ENCODE peak calls at places on chromosomes 2 and 18, in seven cellular contexts. Z is A549, K is HCT116, H is HepG2, F is GM12878, L is K562, N is endothelial cell of umbilical vein. V is an unnamed sample.

GRCh38 chr2:96493072-96493471 is 12.1 kb downstream of the NEURL3 start:
- DNase-seq in K (peak; percentile 82), H (no peak), F (no peak), N (no peak), Z (peak; percentile 42), L (no peak), V (no peak)

GRCh38 chr18:1483386-1483785 is 578.7 kb downstream of the ADCYAP1 start:
- DNase-seq in F (no peak), H (no peak), Z (no peak), K (no peak), L (no peak), N (no peak), V (no peak)

GRCh38 chr18:78178812-78179211 is 800.8 kb upstream of the SALL3 start:
- DNase-seq in F (no peak), L (no peak), N (no peak), Z (no peak), H (no peak), K (no peak), V (no peak)

GRCh38 chr2:202311823-202312388 is 46.3 kb downstream of the NOP58 start:
- DNase-seq in L (no peak), N (no peak), F (no peak), Z (no peak), H (no peak), K (no peak), V (no peak)

GRCh38 chr18:28071199-28071598 is 105.7 kb downstream of the CDH2 start:
- DNase-seq in K (no peak), L (no peak), N (peak; percentile 27), Z (no peak), H (no peak), F (no peak), V (no peak)

GRCh38 chr2:26542194-26542455 is 64.2 kb upstream of the OTOF start:
- DNase-seq in L (no peak), Z (no peak), K (no peak), F (no peak), H (no peak), N (no peak), V (no peak)

GRCh38 chr18:79197531-79197930 is 128.3 kb downstream of the ATP9B start:
- DNase-seq in F (no peak), Z (no peak), H (no peak), N (no peak), K (no peak), L (no peak), V (no peak)

GRCh38 chr2:23504591-23504990 is 119.6 kb downstream of the KLHL29 start:
- DNase-seq in K (no peak), L (no peak), F (no peak), H (no peak), N (no peak), Z (no peak), V (no peak)

GRCh38 chr2:28956415-28956826 is 24.7 kb upstream of the TOGARAM2 start:
- DNase-seq in Z (no peak), K (peak; percentile 18), F (no peak), N (no peak), H (peak; percentile 62), L (peak; percentile 76), V (peak; percentile 51)

GRCh38 chr2:46369783-46370182 is 72.6 kb downstream of the EPAS1 start:
- DNase-seq in K (no peak), H (no peak), F (no peak), Z (no peak), L (no peak), N (no peak), V (peak; percentile 26)

GRCh38 chr2:86807462-86808275 is 17.0 kb upstream of the CD8A start:
- DNase-seq in K (peak; percentile 75), F (no peak), H (peak; percentile 56), N (peak; percentile 29), Z (peak; percentile 90), L (no peak), V (peak; percentile 51)

GRCh38 chr2:123762221-123762620 is 262.9 kb upstream of the CNTNAP5 start:
- DNase-seq in N (no peak), K (no peak), L (no peak), Z (no peak), H (no peak), F (no peak), V (no peak)

GRCh38 chr2:136211671-136212070 is 93.7 kb upstream of the CXCR4 start:
- DNase-seq in F (no peak), K (no peak), Z (no peak), H (no peak), N (no peak), L (no peak), V (peak; percentile 32)

GRCh38 chr2:1731512-1731962 is 12.8 kb downstream of the PXDN start:
- DNase-seq in L (no peak), K (no peak), F (no peak), Z (no peak), H (no peak), N (no peak), V (no peak)

GRCh38 chr2:84297155-84297554 is 161.9 kb downstream of the SUCLG1 start:
- DNase-seq in K (peak; percentile 75), H (peak; percentile 88), F (no peak), L (no peak), N (no peak), Z (peak; percentile 39), V (no peak)

GRCh38 chr2:226873051-226873620 is 37.3 kb downstream of the RHBDD1 start:
- DNase-seq in F (no peak), L (no peak), K (no peak), Z (no peak), N (no peak), H (no peak), V (peak; percentile 90)

DNA sequence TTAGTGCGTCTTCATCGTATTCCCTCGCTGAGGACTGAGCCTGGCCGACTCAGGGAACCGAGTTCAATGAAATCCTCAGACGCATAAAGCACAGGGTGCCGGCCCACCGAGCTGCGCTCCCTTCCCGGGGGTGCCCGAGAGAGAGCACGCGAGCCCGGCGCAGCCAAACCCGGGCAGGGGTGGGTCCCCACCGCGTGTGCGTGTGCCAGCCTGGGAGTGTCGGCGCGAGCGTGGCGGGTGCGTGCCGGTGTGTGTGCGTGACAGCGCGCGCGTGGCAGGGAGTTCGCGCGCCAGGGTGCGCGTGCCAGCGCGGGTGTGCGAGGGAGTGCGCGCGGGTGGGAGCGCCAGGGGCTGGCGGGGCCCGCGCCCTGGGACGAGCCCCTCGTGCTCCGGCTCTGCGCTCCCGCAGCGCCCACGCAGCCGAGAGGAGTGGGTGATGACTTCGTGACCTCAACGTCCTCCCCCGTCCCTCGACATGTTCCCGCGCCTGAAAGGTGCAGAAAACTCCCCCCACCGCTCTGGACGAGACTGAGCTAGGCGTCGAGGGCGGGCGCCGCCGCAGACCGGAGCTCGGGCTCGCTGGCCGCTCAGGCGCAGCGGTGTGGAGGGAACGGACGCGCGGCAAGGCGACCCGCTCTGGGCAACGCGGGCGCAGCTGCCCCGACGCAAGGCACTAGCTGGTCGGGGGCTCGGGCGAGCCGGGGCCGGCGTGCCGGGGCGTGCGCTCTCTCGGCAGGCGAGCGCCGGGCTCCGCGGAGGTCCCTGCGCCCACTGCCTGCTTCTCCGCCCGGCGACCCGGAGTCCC is 583.0 kb downstream of the ZEB2 start:
- DNase-seq in H (no peak), K (no peak), Z (peak; percentile 18), F (no peak), L (no peak), N (peak; percentile 48), V (peak; percentile 71)
- TF ChIP-seq MAX in H (no peak), K (no peak), Z (peak; percentile 54), F (peak; percentile 13), L (no peak), N (no peak), V (no peak)

DNA sequence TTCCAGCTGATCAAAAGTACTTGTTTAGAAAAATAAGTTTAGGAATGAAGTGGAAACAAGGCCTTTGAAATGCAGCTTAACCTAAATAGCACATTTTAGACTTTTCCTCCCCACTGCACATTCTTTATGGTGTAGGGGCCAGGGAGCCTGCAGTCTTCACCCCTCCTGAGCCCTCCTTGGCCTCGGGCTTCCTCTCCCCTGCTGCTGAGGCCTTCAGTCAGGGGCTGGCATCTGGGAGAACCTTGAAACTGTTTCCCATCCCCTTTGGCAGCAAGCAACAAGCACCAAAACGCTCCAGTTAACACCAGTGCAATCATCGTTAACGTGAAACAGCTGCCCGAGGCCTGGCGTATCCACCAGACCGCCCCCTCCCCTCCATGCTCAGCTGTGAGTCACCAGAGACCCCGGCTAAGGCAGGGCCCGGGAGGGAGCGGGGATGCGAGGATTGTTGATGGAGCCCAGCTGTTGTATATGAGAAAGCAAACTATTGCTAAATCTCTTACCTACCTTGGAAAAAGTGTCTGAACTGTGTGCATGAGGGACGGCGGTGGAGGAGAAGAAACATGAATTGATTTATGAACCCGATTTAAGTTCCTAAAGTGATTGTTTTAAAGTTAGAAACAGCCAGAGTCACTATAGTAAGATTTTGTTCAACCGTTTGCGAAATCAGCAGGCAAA is 5.3 kb downstream of the ZFP36L2 start:
- DNase-seq in H (no peak), L (peak; percentile 31), Z (no peak), F (no peak), K (no peak), N (peak; percentile 80), V (peak; percentile 92)
- TF ChIP-seq POLR2A in H (no peak), L (no peak), Z (no peak), F (no peak), K (no peak), N (no peak), V (peak; percentile 49)

DNA sequence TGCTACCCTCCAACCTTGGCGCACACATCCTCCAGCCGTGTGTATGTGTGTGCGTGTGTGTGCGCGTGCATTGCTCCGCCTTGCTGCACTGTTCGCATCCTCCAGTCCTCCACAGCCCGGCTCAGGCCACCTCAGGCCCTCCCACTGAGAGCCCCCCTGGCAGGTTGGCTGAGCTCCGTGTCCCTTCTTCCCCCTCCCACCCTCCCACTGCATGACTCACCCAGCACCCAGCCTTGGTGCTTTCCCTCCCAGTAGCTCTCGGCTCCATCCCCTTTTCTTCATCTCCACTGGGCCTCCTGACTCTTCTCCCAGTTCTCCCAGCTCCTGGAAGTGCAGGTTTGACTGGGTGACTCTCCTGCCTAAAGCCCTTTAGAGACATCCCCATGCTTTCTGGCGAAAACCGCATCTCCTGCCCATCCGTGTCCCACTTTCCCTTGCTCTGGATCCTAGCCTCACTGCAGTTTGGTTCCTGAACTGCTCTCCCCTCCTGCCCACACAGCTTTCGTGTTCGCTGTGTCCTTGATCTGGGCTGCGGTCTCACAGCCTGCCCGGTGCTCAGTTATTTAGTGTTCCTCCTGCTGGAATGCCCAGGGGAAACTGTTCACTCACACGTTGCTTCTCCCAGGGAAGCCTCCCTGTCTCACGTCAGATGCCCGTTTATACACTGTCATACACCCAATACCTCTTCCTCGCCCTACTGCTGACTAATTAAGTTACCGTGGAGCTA is 4.9 kb downstream of the TMEM177 start:
- DNase-seq in Z (no peak), H (no peak), N (no peak), K (no peak), F (no peak), L (peak; percentile 32), V (no peak)
- H3K4me3 ChIP-seq in Z (no peak overlapping the region), H (no peak overlapping the region), N (no peak overlapping the region), K (no peak overlapping the region), F (no peak overlapping the region), L (no peak overlapping the region), V (no peak overlapping the region)

GRCh38 chr2:237685408-237685807 is 58.0 kb downstream of the LRRFIP1 start:
- DNase-seq in N (no peak), L (peak; percentile 22), Z (peak; percentile 66), H (peak; percentile 66), F (no peak), K (no peak), V (no peak)

GRCh38 chr2:237689569-237690131 is 62.3 kb downstream of the LRRFIP1 start:
- DNase-seq in L (no peak), K (no peak), Z (no peak), H (no peak), F (no peak), N (no peak), V (no peak)

GRCh38 chr2:237688081-237688480 is 60.7 kb downstream of the LRRFIP1 start:
- DNase-seq in F (no peak), L (no peak), N (no peak), K (no peak), H (no peak), Z (no peak), V (no peak)

GRCh38 chr2:237686659-237687136 is 59.3 kb downstream of the LRRFIP1 start:
- DNase-seq in H (peak; percentile 35), F (no peak), K (no peak), N (peak; percentile 82), L (no peak), Z (peak; percentile 44), V (peak; percentile 41)

GRCh38 chr2:237687666-237688065 is 60.3 kb downstream of the LRRFIP1 start:
- DNase-seq in L (no peak), Z (peak; percentile 83), F (no peak), H (peak; percentile 90), K (no peak), N (no peak), V (peak; percentile 97)
- TF ChIP-seq MAX in L (no peak), Z (no peak), F (no peak), H (no peak), K (no peak), N (no peak), V (peak; percentile 54)

V was measured in NB4.